ENCODE peak calls at places on chromosomes 7 and 10, in five cellular contexts. F is fibroblast of lung, N is right atrium auricular region, A is cardiac muscle cell, D is keratinocyte. O is an unnamed sample.

GRCh38 chr7:105600720-105601550 is 19.6 kb upstream of the EFCAB10 start:
- DNase-seq in N (no peak), F (no peak), A (no peak), D (no peak), O (no peak)

GRCh38 chr10:13492493-13493180 is 36.2 kb downstream of the BEND7 start:
- DNase-seq in N (no peak), D (no peak), F (no peak), A (no peak), O (no peak)

GRCh38 chr10:35555962-35556930 is 48.9 kb upstream of the GJD4 start:
- DNase-seq in D (no peak), F (peak), N (no peak), A (no peak), O (no peak)

GRCh38 chr10:8453587-8453986 is 399.1 kb downstream of the GATA3 start:
- DNase-seq in D (no peak), A (no peak), N (peak), F (peak), O (no peak)

GRCh38 chr7:132547806-132548205 is 28.5 kb downstream of the PLXNA4 start:
- DNase-seq in F (peak), A (no peak), D (no peak), N (no peak), O (no peak)

GRCh38 chr7:116325517-116325916 is 115.2 kb downstream of the TES start:
- DNase-seq in D (no peak), A (no peak), F (no peak), N (no peak), O (no peak)

GRCh38 chr7:18727094-18727870 is 231.7 kb downstream of the HDAC9 start:
- DNase-seq in D (no peak), F (peak), N (no peak), A (no peak), O (no peak)

GRCh38 chr10:127738512-127739424 is 1.8 kb downstream of the FOXI2 start:
- DNase-seq in F (no peak), A (no peak), D (no peak), N (no peak), O (no peak)

GRCh38 chr10:91574236-91574635 is 58.6 kb downstream of the PPP1R3C start:
- DNase-seq in A (no peak), N (no peak), D (no peak), F (no peak), O (no peak)

GRCh38 chr7:84372155-84372621 is 177.6 kb upstream of the SEMA3A start:
- DNase-seq in F (peak), A (no peak), N (no peak), D (no peak), O (no peak)

DNA sequence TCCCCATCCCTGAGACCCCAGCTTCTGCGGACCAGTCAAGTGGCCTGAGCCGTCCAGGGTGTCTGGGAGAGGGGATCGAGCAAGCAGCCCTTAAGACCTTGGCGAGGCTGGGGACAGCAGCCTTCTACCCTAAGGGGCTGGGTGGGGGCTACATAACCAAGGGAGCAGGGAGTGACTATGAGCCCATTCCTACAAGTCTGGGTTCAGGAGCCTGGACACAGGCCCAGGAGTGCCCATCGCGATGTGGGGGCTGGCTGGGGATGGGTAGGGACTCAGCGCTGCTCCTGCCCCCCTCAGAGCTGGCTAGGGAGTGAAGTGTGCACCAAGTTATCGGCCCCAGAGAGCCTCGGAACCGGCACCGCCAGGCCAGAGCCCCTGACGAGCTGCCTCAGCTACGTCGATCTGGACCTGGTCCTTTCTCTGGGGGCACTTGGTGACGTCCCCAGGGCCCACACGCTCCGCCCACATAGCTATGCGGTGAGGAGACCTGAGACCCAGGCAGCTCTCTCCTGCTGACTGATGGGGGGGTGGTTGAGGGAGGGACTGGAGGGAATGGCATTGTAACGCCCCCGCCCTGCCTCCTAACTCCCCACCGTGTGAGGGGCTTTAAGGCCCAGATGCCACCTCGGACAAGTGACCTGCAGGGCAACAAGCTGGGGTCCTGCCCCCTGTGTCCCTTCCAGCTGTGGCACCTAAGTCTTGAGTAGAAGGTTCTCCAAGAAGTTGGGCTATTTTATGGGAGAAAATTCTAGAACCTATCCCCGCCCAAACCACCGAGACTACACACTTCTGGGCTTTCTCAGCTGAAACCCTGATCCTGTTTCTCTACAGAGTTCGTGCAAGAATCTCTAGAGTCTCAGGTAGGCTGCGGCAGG is 2.5 kb downstream of the SAP25 start:
- DNase-seq in F (peak), D (no peak), N (no peak), A (no peak), O (peak)
- H3K4me3 ChIP-seq in F (no peak), D (no peak), N (no peak), A (no peak), O (no peak)

DNA sequence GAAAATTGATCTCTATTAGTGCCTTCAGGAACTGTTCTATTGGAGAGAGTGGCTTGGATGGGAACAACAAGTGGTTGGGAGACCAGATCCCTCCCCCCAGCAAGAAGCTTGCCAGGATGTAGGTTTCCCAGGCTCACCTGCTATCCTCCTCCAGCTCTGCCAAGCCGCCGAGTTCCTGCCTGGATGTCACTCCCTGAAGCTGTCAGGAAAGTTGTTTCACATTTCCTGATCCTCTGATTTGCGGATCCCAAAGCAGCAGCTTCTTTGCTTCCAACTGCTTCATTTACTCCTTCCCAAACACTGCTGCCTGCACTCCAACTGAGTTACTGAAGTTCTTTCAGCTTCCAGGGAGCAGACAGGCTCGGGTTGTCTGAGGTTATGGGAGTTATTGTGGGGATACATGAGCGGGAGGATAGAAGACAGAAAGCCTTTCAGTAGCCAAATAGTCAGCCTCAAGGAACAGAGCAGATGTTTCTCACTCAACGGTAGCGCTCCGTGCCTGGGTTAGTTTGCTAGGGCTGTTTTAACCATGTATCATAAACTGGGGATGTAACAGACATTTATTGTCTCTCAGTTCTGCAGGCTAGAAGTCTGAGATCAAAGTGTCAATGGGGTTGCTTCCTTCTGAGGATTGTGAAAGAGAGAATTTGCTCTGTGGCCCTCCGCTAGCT is 515.9 kb downstream of the REEP3 start:
- DNase-seq in A (no peak), N (no peak), D (no peak), F (no peak), O (no peak)
- H3K4me3 ChIP-seq in A (no peak), N (no peak), D (no peak), F (no peak), O (no peak)

DNA sequence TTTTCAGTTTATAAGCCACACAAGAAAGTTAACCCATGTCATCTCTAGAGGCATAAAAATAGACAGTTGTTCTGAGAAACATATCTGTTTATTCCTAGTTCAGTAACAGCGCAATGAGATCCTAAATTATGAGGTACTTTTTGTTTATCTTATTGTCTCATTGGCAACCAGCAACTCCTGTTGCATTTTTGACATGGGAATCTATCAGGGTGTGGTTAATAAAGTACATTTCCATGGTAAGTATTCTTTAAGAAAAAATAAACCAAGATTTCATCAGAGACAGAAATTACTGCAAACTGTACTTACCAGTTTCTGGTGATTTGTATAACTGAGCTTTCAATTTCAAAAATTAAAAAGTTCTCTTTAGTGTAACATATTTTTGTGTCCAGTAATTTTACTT is 9.0 kb downstream of the FAS start:
- DNase-seq in N (no peak), F (no peak), D (no peak), A (no peak), O (no peak)
- H3K4me3 ChIP-seq in N (peak), F (peak), D (no peak), A (no peak), O (no peak)

GRCh38 chr10:27143686-27144085 is 10.5 kb downstream of the YME1L1 start:
- DNase-seq in D (no peak), F (no peak), A (no peak), N (no peak), O (no peak)
- H3K4me3 ChIP-seq in D (no peak), F (no peak), A (no peak), N (no peak), O (no peak)

GRCh38 chr10:133235891-133236321 is 1.7 kb upstream of the VENTX start:
- DNase-seq in D (no peak), F (no peak), N (no peak), A (no peak), O (no peak)
- H3K4me3 ChIP-seq in D (no peak), F (no peak), N (peak), A (no peak), O (no peak)

DNA sequence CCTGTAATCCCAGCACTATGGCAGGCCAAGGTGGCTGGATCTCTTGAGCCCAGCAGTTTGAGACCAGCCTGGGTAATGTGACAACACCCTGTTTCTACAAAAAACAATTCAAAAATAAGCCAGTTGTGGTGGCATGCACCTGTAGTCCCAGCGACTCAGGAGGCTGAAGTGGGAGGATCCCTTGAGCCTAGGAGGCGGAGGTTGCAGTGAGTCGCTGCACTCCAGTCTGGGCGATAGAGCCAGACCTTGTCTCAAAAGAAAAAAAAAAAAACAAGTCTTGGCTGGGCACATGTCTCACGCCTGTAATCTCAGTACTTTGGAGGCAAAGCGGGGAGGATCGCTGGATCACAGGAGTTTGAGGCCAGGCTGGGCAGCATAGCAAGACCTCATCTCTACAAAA is 74.6 kb upstream of the PDSS1 start:
- DNase-seq in F (no peak), A (no peak), D (no peak), N (no peak), O (no peak)
- H3K4me3 ChIP-seq in F (no peak), A (no peak), D (no peak), N (no peak), O (no peak)

GRCh38 chr7:99987846-99988245 is 12.0 kb upstream of the AZGP1 start:
- DNase-seq in F (no peak), N (no peak), D (no peak), A (no peak), O (no peak)

GRCh38 chr7:99992330-99993037 is 16.7 kb upstream of the AZGP1 start:
- DNase-seq in D (no peak), F (no peak), N (no peak), A (no peak), O (no peak)

GRCh38 chr7:99994819-99995218 is 19.0 kb upstream of the AZGP1 start:
- DNase-seq in D (no peak), A (no peak), F (no peak), N (no peak), O (no peak)

GRCh38 chr7:99984593-99984992 is 8.8 kb upstream of the AZGP1 start:
- DNase-seq in A (no peak), D (no peak), F (no peak), N (no peak), O (no peak)

DNA sequence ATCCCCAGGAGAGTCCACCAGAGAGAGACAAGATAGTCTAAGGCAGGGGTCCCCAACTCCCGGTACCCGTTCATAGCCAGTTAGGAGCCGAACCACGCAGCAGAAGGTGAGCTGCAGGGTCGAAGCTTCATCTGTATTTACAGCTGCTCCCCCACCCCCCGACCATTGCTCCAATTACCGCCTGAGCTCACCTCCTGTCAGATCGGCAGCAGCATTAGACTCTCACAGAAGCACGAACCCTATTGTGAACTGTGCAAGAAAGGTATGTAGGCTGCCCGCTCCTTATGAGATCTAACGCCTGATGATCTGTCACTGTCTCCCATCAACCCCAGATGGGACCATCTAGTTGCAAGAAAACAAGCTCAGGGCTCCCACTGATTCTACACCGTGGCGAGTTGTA is 14.6 kb upstream of the AZGP1 start:
- DNase-seq in A (no peak), N (no peak), D (no peak), F (no peak), O (no peak)
- H3K4me3 ChIP-seq in A (peak), N (peak), D (no peak), F (peak), O (no peak)

GRCh38 chr7:70915067-70915466 is 216.9 kb upstream of the GALNT17 start:
- DNase-seq in F (no peak), D (no peak), N (no peak), A (no peak), O (no peak)
- H3K4me3 ChIP-seq in F (no peak), D (no peak), N (no peak), A (no peak), O (no peak)

DNA sequence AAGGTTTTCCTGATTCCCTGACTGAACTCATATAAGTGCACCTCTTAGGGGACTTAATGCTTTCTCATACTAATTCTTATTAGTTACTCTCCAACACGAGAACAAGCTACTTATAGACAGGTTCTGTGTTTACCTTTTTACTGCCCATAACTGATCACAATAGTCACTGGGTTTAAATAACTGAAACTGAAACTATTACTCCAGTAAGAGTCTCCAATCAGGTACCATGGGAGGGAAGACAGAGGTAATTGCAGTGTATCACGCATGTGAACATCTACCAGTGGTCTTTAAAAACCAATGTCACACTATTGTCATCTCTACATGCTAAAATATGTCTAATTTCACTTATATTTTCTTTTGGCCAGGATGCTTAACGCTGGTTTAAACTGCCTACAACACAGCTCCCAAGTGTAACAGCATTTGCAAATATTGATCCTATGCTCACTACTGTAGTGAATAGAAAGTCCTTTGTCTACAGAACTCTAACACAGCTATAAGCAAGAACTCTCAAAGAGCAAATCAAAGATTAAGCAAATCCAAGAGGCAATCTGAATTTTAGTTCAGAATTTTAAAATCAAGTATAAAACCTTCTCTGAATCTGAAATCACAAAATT is 3.6 kb downstream of the GDI2 start:
- DNase-seq in F (no peak), D (no peak), A (no peak), N (no peak), O (no peak)
- H3K4me3 ChIP-seq in F (peak), D (peak), A (no peak), N (no peak), O (no peak)

GRCh38 chr10:110076559-110077318 is 69.0 kb downstream of the ADD3 start:
- DNase-seq in N (peak), D (peak), F (peak), A (no peak), O (no peak)

GRCh38 chr10:110074298-110074697 is 66.5 kb downstream of the ADD3 start:
- DNase-seq in A (peak), D (no peak), N (no peak), F (no peak), O (no peak)

GRCh38 chr10:110074986-110075664 is 67.3 kb downstream of the ADD3 start:
- DNase-seq in D (no peak), N (no peak), A (no peak), F (peak), O (no peak)

GRCh38 chr10:110077436-110078120 is 69.8 kb downstream of the ADD3 start:
- DNase-seq in F (peak), D (no peak), A (no peak), N (no peak), O (no peak)

GRCh38 chr10:110075726-110076125 is 67.9 kb downstream of the ADD3 start:
- DNase-seq in D (no peak), A (no peak), F (peak), N (no peak), O (no peak)
- H3K4me3 ChIP-seq in D (no peak), A (no peak), F (no peak), N (no peak), O (no peak)

O was measured in mucosa of descending colon.